ENCODE peak calls at places on chromosomes 11 and 22, in six cellular contexts. F, E, K, L, C and Z are unnamed samples.

GRCh38 chr11:117183724-117184349 is 5.3 kb downstream of the SIDT2 start:
- DNase-seq in F (no peak), E (no peak), K (no peak), L (no peak), C (peak; percentile 27), Z (no peak)

GRCh38 chr22:41600976-41601375 is 11.3 kb upstream of the PMM1 start:
- DNase-seq in F (no peak), E (no peak), K (no peak), L (no peak), C (no peak), Z (no peak)

GRCh38 chr22:21952586-21953571 is at the start of gene PPM1F:
- DNase-seq in F (peak; percentile 63), E (peak; percentile 72), K (peak; percentile 55), L (peak; percentile 82), C (peak; percentile 72), Z (peak; percentile 93)

GRCh38 chr22:48855593-48856307 is 971.9 kb downstream of the BRD1 start:
- DNase-seq in F (no peak), E (no peak), K (no peak), L (no peak), C (no peak), Z (no peak)

GRCh38 chr11:123069878-123070821 is 8.2 kb upstream of the HSPA8 start:
- DNase-seq in F (no peak), E (no peak), K (peak; percentile 80), L (no peak), C (no peak), Z (no peak)

GRCh38 chr11:78310500-78310909 is 107.1 kb downstream of the GAB2 start:
- DNase-seq in F (no peak), E (no peak), K (no peak), L (no peak), C (no peak), Z (no peak)

GRCh38 chr11:131668867-131669780 is 298.7 kb downstream of the NTM start:
- DNase-seq in F (peak; percentile 31), E (peak; percentile 46), K (peak; percentile 37), L (no peak), C (no peak), Z (no peak)

GRCh38 chr11:69200331-69201047 is 44.8 kb downstream of the SMIM38 start:
- DNase-seq in F (no peak), E (no peak), K (no peak), L (no peak), C (no peak), Z (no peak)

GRCh38 chr11:104129138-104129537 is 34.8 kb downstream of the PDGFD start:
- DNase-seq in F (no peak), E (no peak), K (no peak), L (no peak), C (no peak), Z (no peak)

GRCh38 chr11:67022341-67022933 is 497 bp upstream of the SYT12 start:
- DNase-seq in F (no peak), E (no peak), K (no peak), L (no peak), C (no peak), Z (peak; percentile 55)

GRCh38 chr11:27213232-27213660 is 149.8 kb downstream of the CCDC34 start:
- DNase-seq in F (no peak), E (no peak), K (no peak), L (no peak), C (no peak), Z (peak; percentile 63)

GRCh38 chr22:39448205-39449054 is 8.4 kb upstream of the MGAT3 start:
- DNase-seq in F (no peak), E (no peak), K (no peak), L (no peak), C (no peak), Z (no peak)

GRCh38 chr11:104163100-104164027 is 583 bp downstream of the PDGFD start:
- DNase-seq in F (no peak), E (peak; percentile 13), K (no peak), L (no peak), C (no peak), Z (no peak)

GRCh38 chr11:106961518-106961917 is 56.8 kb downstream of the GUCY1A2 start:
- DNase-seq in F (no peak), E (no peak), K (no peak), L (no peak), C (no peak), Z (no peak)

GRCh38 chr11:91248199-91248807 is 976.3 kb upstream of the FAT3 start:
- DNase-seq in F (no peak), E (no peak), K (peak; percentile 50), L (no peak), C (no peak), Z (no peak)

GRCh38 chr11:10488581-10489443 is 33.7 kb downstream of the AMPD3 start:
- DNase-seq in F (no peak), E (no peak), K (no peak), L (no peak), C (no peak), Z (no peak)

GRCh38 chr11:111765320-111765983 is 737 bp downstream of the PPP2R1B start:
- DNase-seq in F (no peak), E (no peak), K (no peak), L (no peak), C (no peak), Z (no peak)

GRCh38 chr22:33832558-33833151 is 87.6 kb downstream of the LARGE1 start:
- DNase-seq in F (no peak), E (no peak), K (no peak), L (no peak), C (no peak), Z (peak; percentile 17)

GRCh38 chr22:29198240-29198639 is 7.5 kb upstream of the EMID1 start:
- DNase-seq in F (no peak), E (no peak), K (no peak), L (no peak), C (no peak), Z (no peak)

GRCh38 chr11:19252394-19253148 is 11.8 kb upstream of the E2F8 start:
- DNase-seq in F (no peak), E (no peak), K (no peak), L (no peak), C (no peak), Z (no peak)

GRCh38 chr22:47337161-47337621 is 574.7 kb downstream of the TBC1D22A start:
- DNase-seq in F (no peak), E (no peak), K (no peak), L (no peak), C (no peak), Z (peak; percentile 41)

GRCh38 chr11:6608726-6609501 is 3.1 kb downstream of the TAF10 start:
- DNase-seq in F (no peak), E (no peak), K (no peak), L (no peak), C (no peak), Z (no peak)

GRCh38 chr22:17920992-17921650 is 103.2 kb downstream of the MICAL3 start:
- DNase-seq in F (no peak), E (no peak), K (no peak), L (no peak), C (no peak), Z (no peak)

GRCh38 chr11:61969838-61970452 is 2.5 kb upstream of the FTH1 start:
- DNase-seq in F (no peak), E (no peak), K (peak; percentile 33), L (no peak), C (no peak), Z (no peak)